ENCODE peak calls at places on chromosomes 7 and 10, in six cellular contexts. Z is A549, F is NB4, C is HCT116, J is IMR-90, P is heart left ventricle. T is an unnamed sample.

GRCh38 chr7:36400606-36401005 is 10.9 kb downstream of the ANLN start:
- DNase-seq in Z (no peak), F (no peak), C (no peak), J (peak; percentile 57), P (no peak), T (no peak)

GRCh38 chr7:44291066-44291732 is 34.2 kb downstream of the CAMK2B start:
- DNase-seq in Z (no peak), F (no peak), C (no peak), J (peak; percentile 94), P (peak; percentile 88), T (peak; percentile 57)

GRCh38 chr10:61342817-61343572 is 110.2 kb downstream of the TMEM26 start:
- DNase-seq in Z (no peak), F (no peak), C (no peak), J (no peak), P (no peak), T (no peak)

GRCh38 chr7:4931932-4932331 is 27.1 kb downstream of the MMD2 start:
- DNase-seq in Z (peak; percentile 30), F (peak; percentile 33), C (peak; percentile 26), J (no peak), P (no peak), T (no peak)

GRCh38 chr7:51430480-51431086 is 114.0 kb upstream of the COBL start:
- DNase-seq in Z (peak; percentile 51), F (peak; percentile 74), C (peak; percentile 34), J (peak; percentile 12), P (no peak), T (peak; percentile 41)

GRCh38 chr10:117927334-117927733 is 119.4 kb downstream of the RAB11FIP2 start:
- DNase-seq in Z (no peak), F (no peak), C (no peak), J (no peak), P (no peak), T (no peak)

GRCh38 chr10:91339729-91340128 is 70.4 kb upstream of the HECTD2 start:
- DNase-seq in Z (no peak), F (no peak), C (no peak), J (no peak), P (no peak), T (no peak)

GRCh38 chr10:8051109-8051781 is 3.2 kb upstream of the GATA3 start:
- DNase-seq in Z (no peak), F (no peak), C (no peak), J (no peak), P (no peak), T (no peak)

GRCh38 chr7:92695308-92696261 is 105.4 kb upstream of the FAM133B start:
- DNase-seq in Z (peak; percentile 81), F (no peak), C (peak; percentile 82), J (peak; percentile 90), P (peak; percentile 51), T (peak; percentile 63)

GRCh38 chr7:25578991-25579687 is 350.9 kb upstream of the NPVF start:
- DNase-seq in Z (no peak), F (no peak), C (no peak), J (no peak), P (no peak), T (peak; percentile 62)

GRCh38 chr7:30992414-30992813 is 28.7 kb downstream of the GHRHR start:
- DNase-seq in Z (no peak), F (no peak), C (no peak), J (no peak), P (no peak), T (no peak)

GRCh38 chr10:46091080-46091833 is 45.2 kb upstream of the MSMB start:
- DNase-seq in Z (no peak), F (peak; percentile 61), C (no peak), J (no peak), P (no peak), T (no peak)

GRCh38 chr7:66921396-66921917 is 432 bp downstream of the TMEM248 start:
- DNase-seq in Z (peak; percentile 13), F (peak; percentile 53), C (no peak), J (peak; percentile 52), P (no peak), T (peak; percentile 78)

GRCh38 chr10:94992811-94993210 is 54.4 kb downstream of the CYP2C9 start:
- DNase-seq in Z (peak; percentile 6), F (no peak), C (no peak), J (no peak), P (no peak), T (no peak)

GRCh38 chr7:140214075-140214684 is 37.4 kb upstream of the KDM7A start:
- DNase-seq in Z (no peak), F (no peak), C (no peak), J (peak; percentile 7), P (no peak), T (no peak)

GRCh38 chr7:92729751-92730150 is 106.6 kb downstream of the CDK6 start:
- DNase-seq in Z (no peak), F (no peak), C (no peak), J (no peak), P (no peak), T (no peak)

GRCh38 chr10:31853629-31854028 is 75.0 kb downstream of the ARHGAP12 start:
- DNase-seq in Z (no peak), F (no peak), C (no peak), J (no peak), P (no peak), T (no peak)

GRCh38 chr10:94549221-94549620 is 3.6 kb downstream of the HELLS start:
- DNase-seq in Z (no peak), F (no peak), C (no peak), J (no peak), P (no peak), T (no peak)

GRCh38 chr10:66390926-66391325 is 534.9 kb upstream of the LRRTM3 start:
- DNase-seq in Z (no peak), F (no peak), C (no peak), J (no peak), P (no peak), T (no peak)

GRCh38 chr10:120600871-120601644 is 144.0 kb downstream of the PLPP4 start:
- DNase-seq in Z (no peak), F (peak; percentile 22), C (no peak), J (no peak), P (no peak), T (no peak)

GRCh38 chr7:82704121-82704520 is 260.5 kb upstream of the CACNA2D1 start:
- DNase-seq in Z (no peak), F (no peak), C (no peak), J (no peak), P (no peak), T (no peak)

GRCh38 chr7:96328016-96328415 is 6.1 kb upstream of the SLC25A13 start:
- DNase-seq in Z (no peak), F (no peak), C (no peak), J (no peak), P (no peak), T (no peak)

GRCh38 chr10:18219096-18219495 is 78.9 kb downstream of the CACNB2 start:
- DNase-seq in Z (no peak), F (no peak), C (no peak), J (no peak), P (no peak), T (no peak)

GRCh38 chr7:34069676-34070075 is 164.3 kb downstream of the BMPER start:
- DNase-seq in Z (peak; percentile 70), F (no peak), C (no peak), J (peak; percentile 61), P (no peak), T (no peak)

GRCh38 chr10:12902135-12902572 is 99.4 kb downstream of the CCDC3 start:
- DNase-seq in Z (peak; percentile 61), F (peak; percentile 56), C (peak; percentile 33), J (peak; percentile 64), P (no peak), T (peak; percentile 69)

GRCh38 chr7:155532792-155533119 is 13.6 kb downstream of the CNPY1 start:
- DNase-seq in Z (no peak), F (no peak), C (no peak), J (no peak), P (no peak), T (no peak)

GRCh38 chr10:121926669-121927360 is 1.0 kb downstream of the ATE1 start:
- DNase-seq in Z (peak; percentile 74), F (peak; percentile 46), C (no peak), J (no peak), P (no peak), T (no peak)

GRCh38 chr7:3301831-3302618 is 973 bp downstream of the SDK1 start:
- DNase-seq in Z (peak; percentile 37), F (no peak), C (no peak), J (peak; percentile 29), P (no peak), T (no peak)

GRCh38 chr10:21801609-21802008 is 201.9 kb downstream of the DNAJC1 start:
- DNase-seq in Z (no peak), F (no peak), C (no peak), J (no peak), P (no peak), T (no peak)

DNA sequence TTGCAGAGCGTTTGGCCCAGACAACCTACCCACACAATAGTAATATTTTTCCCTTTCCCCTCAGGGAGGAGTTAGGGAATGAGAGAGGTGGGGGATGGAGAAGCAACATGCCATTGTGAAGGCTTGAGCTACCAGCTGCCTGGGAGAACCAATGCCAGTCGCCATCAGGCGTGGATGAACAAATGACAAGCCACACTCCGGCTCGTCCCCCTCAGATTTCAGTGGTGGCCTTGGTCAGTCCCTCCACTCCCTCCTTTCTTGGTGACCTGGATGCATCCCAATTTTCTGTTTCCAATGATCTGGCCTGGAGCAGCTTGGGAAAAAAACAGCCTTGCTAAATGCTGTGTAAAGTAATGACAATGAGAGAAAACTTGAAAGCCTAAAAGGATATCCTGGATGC is 110.8 kb downstream of the ICA1 start:
- DNase-seq in Z (no peak), F (no peak), C (no peak), J (no peak), P (no peak), T (peak; percentile 11)
- TF ChIP-seq POLR2A in Z (no peak), F (no peak), C (no peak), J (no peak), P (no peak), T (no peak)

GRCh38 chr7:22192778-22193177 is 164.2 kb downstream of the RAPGEF5 start:
- DNase-seq in Z (no peak), F (no peak), C (no peak), J (no peak), P (no peak), T (no peak)
- H3K4me3 ChIP-seq in Z (no peak overlapping the region), F (no peak overlapping the region), C (no peak overlapping the region), J (no peak overlapping the region), P (no peak overlapping the region), T (no peak overlapping the region)

DNA sequence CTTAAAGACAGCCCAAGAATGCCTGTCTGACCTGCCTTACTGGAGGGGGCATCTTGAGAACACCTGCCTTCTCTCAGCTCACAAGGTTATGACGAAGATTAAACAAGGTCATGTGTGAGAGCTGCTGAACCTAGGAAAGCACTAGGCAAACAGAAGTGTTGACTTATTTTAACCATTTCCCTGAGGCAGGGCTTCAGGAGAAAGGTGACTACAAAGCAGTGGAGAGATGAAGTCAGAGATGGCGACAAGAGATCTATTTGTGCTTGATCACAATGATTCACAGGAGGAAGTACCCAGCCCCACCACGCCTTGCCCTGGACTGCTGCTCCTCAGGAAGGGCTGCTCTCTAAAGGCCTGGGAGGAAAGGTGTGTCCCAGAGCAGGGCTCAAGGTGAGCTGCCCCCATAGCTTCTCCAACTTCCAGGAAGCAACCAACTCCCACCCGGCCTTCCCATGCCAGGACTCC is 27.8 kb downstream of the STN1 start:
- DNase-seq in Z (peak; percentile 92), F (peak; percentile 43), C (peak; percentile 79), J (peak; percentile 8), P (no peak), T (no peak)
- TF ChIP-seq POLR2A in Z (no peak), F (no peak), C (no peak), J (no peak), P (no peak), T (no peak)

DNA sequence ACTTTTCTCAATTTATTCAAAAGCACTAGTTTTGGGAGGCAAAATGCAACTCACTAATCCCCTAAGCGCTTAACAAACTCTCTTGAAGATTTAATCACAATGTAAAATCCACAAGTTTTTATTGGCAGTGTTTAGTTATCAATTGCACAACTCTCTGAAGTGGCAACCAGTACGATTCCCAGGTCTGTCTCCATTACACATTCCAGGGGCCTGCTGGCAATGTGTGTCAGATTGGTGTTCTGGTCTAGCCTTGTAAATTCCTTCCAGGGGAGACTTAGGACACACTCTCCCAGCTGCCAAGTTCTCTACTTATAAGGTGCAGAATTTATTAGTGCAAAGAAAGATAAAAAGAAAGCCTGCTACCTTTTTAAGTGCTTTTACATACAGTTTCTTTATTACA is 164.7 kb upstream of the HPS1 start:
- DNase-seq in Z (no peak), F (no peak), C (no peak), J (no peak), P (no peak), T (no peak)
- H3K4me3 ChIP-seq in Z (no peak overlapping the region), F (no peak overlapping the region), C (no peak overlapping the region), J (no peak overlapping the region), P (no peak overlapping the region), T (no peak overlapping the region)